ENCODE peak calls at places on chromosomes 4 and X, in five cellular contexts. L is neural progenitor cell, D is MM.1S, Z is GM23248, B is PC-9. C is an unnamed sample.

GRCh38 chr4:187480146-187481145 is 515.1 kb upstream of the ZFP42 start:
- DNase-seq in Z (peak; percentile 17), B (no peak), D (no peak), L (no peak), C (peak; percentile 82)

GRCh38 chr4:187656953-187657352 is 338.6 kb upstream of the ZFP42 start:
- DNase-seq in L (no peak), B (no peak), D (no peak), Z (no peak), C (no peak)

GRCh38 chrX:120000490-120001246 is 57.1 kb upstream of the NKAP start:
- DNase-seq in B (no peak), L (peak; percentile 38), D (no peak), Z (peak; percentile 46), C (peak; percentile 55)

GRCh38 chr4:71004281-71004851 is 10.9 kb downstream of the DCK start:
- DNase-seq in L (peak; percentile 61), Z (no peak), B (no peak), D (peak; percentile 66), C (no peak)

GRCh38 chrX:5788930-5789329 is 439.7 kb downstream of the NLGN4X start:
- DNase-seq in L (no peak), B (no peak), Z (no peak), D (no peak), C (no peak)

GRCh38 chr4:109877400-109877799 is 29.5 kb downstream of the LRIT3 start:
- DNase-seq in Z (no peak), D (no peak), B (no peak), L (no peak), C (no peak)

GRCh38 chrX:39716401-39716800 is 381.4 kb downstream of the BCOR start:
- DNase-seq in D (no peak), Z (no peak), B (no peak), L (peak; percentile 18), C (no peak)

GRCh38 chrX:104324871-104325585 is 70.3 kb upstream of the ESX1 start:
- DNase-seq in B (peak; percentile 81), L (no peak), D (no peak), Z (peak; percentile 63), C (peak; percentile 74)

GRCh38 chr4:115332078-115332477 is 218.7 kb upstream of the NDST4 start:
- DNase-seq in D (no peak), L (no peak), Z (no peak), B (no peak), C (no peak)

GRCh38 chr4:26701786-26702227 is 117.9 kb downstream of the TBC1D19 start:
- DNase-seq in Z (peak; percentile 55), L (no peak), B (no peak), D (no peak), C (peak; percentile 45)

GRCh38 chr4:185865901-185866328 is 53.9 kb upstream of the SORBS2 start:
- DNase-seq in D (no peak), Z (peak; percentile 43), B (peak; percentile 90), L (no peak), C (peak; percentile 80)

GRCh38 chr4:164304861-164305260 is 449.1 kb upstream of the SMIM31 start:
- DNase-seq in L (no peak), B (peak; percentile 39), Z (no peak), D (no peak), C (peak; percentile 72)

GRCh38 chrX:103215768-103216085 is 819 bp downstream of the BEX4 start:
- DNase-seq in L (no peak), Z (no peak), D (no peak), B (no peak), C (no peak)

GRCh38 chr4:8155048-8155447 is 3.6 kb downstream of the ABLIM2 start:
- DNase-seq in D (no peak), L (no peak), Z (peak; percentile 44), B (no peak), C (no peak)

GRCh38 chr4:167826281-167826680 is 266.1 kb upstream of the ANXA10 start:
- DNase-seq in L (no peak), B (no peak), Z (no peak), D (no peak), C (peak; percentile 2)

GRCh38 chrX:136480383-136480782 is 7.4 kb upstream of the BRS3 start:
- DNase-seq in L (no peak), B (no peak), Z (no peak), D (no peak), C (no peak)

GRCh38 chr4:48668254-48669017 is 111.6 kb downstream of the FRYL start:
- DNase-seq in L (no peak), B (no peak), D (no peak), Z (no peak), C (no peak)

GRCh38 chrX:20742106-20742505 is 475.4 kb upstream of the RPS6KA3 start:
- DNase-seq in L (no peak), D (no peak), Z (peak; percentile 62), B (no peak), C (peak; percentile 6)

DNA sequence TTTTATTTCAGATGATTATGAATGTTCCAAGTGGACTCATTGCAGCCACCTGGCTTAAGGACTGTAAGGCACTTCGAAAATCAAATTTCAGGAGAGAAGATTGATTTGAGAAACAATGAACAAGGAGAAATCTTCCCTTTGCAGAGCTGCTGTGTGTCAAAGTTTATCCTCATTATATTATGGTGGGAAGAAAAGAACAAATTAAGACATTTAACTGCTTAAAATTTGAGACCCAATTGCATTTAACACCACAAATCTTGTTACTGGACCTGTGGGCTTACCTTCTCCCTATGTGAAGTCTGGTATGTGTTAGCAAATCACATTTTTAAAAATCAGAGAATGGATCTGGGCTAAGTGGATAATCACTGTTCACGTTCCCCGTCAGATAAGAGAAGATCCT is 33.9 kb downstream of the PHOX2B start:
- DNase-seq in D (no peak), L (no peak), B (no peak), Z (no peak), C (no peak)
- H3K4me1 ChIP-seq in D (no peaks in the 10 kb centered on the region), L (no peaks in the 10 kb centered on the region), B (peaks cover 33% of the 10 kb centered on the region), Z (peaks cover 8% of the 10 kb centered on the region), C (peaks cover 39% of the 10 kb centered on the region)

DNA sequence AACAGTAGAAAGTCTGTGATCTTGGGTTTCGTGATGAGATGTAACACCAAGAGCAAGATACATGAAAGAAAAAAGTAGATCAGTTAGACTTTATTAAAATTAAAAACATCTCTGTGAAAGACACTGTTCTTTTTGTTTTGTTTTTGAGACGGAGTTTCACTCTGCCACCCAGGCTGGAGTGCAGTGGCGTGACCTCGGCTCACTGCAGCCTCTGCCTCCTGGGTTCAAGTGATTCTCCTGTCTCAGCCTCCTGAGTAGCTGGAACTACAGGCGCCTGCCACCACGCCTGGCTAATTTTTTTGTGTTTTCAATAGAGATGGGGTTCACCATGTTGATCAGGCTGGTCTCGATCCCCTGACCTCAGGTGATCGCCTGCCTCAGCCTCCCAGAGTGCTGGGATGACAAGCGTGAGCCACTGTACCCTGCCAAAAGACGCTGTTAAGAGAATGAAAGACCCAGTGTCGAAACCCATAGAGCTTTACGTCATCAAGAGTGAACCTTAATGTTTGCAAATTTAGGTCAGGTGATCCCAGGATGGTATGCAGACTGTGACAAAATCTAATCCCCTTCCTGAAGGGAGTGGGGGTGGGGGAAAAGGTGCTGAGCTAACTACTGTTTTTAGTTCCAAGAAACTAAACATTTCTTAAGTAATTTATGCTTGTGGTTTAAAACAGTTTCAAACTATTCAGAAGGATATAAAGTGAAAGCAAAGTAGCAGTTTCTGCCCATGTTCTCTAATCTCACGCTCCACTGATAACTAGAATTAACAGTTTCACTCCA is 8.0 kb downstream of the OFD1 start:
- DNase-seq in B (no peak), L (no peak), D (peak; percentile 79), Z (no peak), C (no peak)
- H3K4me3 ChIP-seq in B (no peak overlapping the region), L (no peak overlapping the region), D (peak overlapping the region; percentile 7), Z (no peak overlapping the region), C (no peak overlapping the region)

GRCh38 chr4:169253904-169254303 is 16.9 kb downstream of the SH3RF1 start:
- DNase-seq in B (no peak), D (no peak), L (no peak), Z (peak; percentile 75), C (peak; percentile 76)

GRCh38 chr4:169253087-169253675 is 17.6 kb downstream of the SH3RF1 start:
- DNase-seq in L (no peak), B (no peak), D (no peak), Z (no peak), C (no peak)

GRCh38 chr4:169250796-169251195 is 20.0 kb downstream of the SH3RF1 start:
- DNase-seq in B (no peak), D (no peak), L (no peak), Z (no peak), C (no peak)

GRCh38 chr4:169251291-169252235 is 19.2 kb downstream of the SH3RF1 start:
- DNase-seq in Z (no peak), D (no peak), B (peak; percentile 90), L (peak; percentile 55), C (peak; percentile 91)

DNA sequence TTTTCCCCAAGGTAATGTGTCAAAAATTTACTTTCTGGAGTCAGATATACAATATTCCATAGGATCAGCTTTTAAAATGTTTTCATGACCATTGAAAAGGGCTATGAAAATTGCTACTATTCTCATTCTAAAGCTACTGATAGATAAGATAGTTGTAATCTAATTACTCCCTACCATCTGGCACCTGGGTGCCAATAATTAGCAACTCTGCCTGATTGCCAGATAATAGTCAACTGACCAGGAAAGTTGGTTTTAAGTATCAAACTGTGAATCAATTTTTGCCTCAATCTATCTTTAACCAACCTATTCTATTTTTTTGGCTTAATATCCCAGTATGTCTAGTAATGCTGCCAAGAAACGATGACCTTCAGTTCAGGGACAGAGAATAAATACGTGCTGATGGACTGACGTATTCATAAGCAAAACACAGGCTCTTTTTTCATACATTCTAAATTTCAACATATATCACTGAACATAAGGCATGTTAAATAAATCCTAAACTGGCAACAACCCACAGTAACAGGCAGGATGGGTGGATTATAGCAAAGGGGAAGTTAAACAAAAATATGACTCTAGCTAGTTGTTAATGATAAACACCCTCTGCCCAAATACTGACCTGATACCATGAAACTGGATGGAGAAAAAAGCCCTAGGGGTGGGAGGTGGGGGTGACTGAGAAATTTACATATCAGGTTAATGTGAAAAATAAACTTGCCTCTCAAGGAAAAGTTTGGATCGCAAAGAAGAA is 18.2 kb downstream of the SH3RF1 start:
- DNase-seq in Z (no peak), L (no peak), D (no peak), B (no peak), C (no peak)
- H3F3A ChIP-seq in Z (peaks cover 84% of the 10 kb centered on the region), L (no peaks in the 10 kb centered on the region), D (no peaks in the 10 kb centered on the region), B (peaks cover 16% of the 10 kb centered on the region), C (peaks cover 8% of the 10 kb centered on the region)

DNA sequence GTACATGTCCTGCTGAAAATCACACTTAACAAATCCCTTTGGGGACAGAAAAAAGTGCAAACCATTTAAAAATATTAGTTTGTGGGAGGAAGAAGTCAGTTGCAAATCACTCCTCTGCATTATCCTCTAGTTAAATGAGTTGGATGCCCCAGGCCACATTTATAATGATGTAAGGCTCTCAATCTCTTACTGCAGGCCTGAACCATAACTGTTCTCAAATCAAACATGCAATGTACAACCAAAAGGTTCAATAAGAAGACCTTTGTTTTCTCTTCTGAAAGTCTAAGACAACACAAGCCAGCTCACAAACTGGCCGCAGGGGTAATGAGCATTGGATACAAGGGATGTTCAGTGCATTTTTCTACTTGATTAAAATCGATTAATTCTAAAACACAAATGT is 39.7 kb downstream of the IGFBP7 start:
- DNase-seq in D (no peak), Z (no peak), L (no peak), B (no peak), C (peak; percentile 48)
- H3K4me1 ChIP-seq in D (no peaks in the 10 kb centered on the region), Z (peaks cover 28% of the 10 kb centered on the region), L (no peaks in the 10 kb centered on the region), B (no peaks in the 10 kb centered on the region), C (peaks cover 9% of the 10 kb centered on the region)

DNA sequence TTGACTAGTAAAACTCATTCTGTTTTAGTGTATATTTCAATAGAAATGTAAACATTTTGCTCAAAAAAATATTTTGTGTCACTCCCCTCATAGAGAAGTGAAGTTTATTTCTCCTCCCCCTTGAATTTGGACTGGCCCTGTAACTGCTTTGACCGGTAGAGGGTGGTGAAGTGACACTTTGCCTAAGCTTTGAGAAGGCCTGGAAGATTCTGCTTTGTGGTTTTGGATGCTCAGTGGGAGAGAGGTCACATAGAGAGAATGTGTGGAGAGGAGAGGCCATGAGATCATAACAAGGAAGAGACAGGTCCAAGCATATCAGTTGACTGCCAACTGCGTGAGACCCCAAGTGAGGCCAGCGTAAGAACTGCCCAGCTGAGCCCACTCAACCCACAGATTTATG is 19.1 kb upstream of the ARX start:
- DNase-seq in D (no peak), L (peak; percentile 60), Z (peak; percentile 36), B (no peak), C (peak; percentile 36)
- H3K4me3 ChIP-seq in D (no peak overlapping the region), L (no peak overlapping the region), Z (no peak overlapping the region), B (no peak overlapping the region), C (no peak overlapping the region)

C was measured in PC-3.